ENCODE peak calls at places on chromosomes 2 and 18, in ten cellular contexts. B is stimulated activated CD4-positive, alpha-beta T cell treated with anti-CD3 and anti-CD28 coated beads, Interleukin-4, amount 100 ng/mL, for 4 hours; K is PC-3; N is stimulated activated CD8-positive, alpha-beta memory T cell treated with anti-CD3 and anti-CD28 coated beads, Interleukin-4, amount 100 ng/mL, for 1 hour; Z is dorsolateral prefrontal cortex; E is HTR-8/SVneo; A is endothelial cell of umbilical vein; J is GM03348; Y is left ventricle myocardium superior; V is lower lobe of right lung. C is an unnamed sample.

GRCh38 chr2:122955761-122956160 is 1069.3 kb upstream of the CNTNAP5 start:
- DNase-seq in A (no peak), Z (no peak), K (no peak), J (no peak), N (no peak), Y (no peak), V (no peak), E (no peak), B (no peak), C (no peak)

GRCh38 chr2:189161894-189162293 is 17.7 kb downstream of the COL5A2 start:
- DNase-seq in Z (no peak), J (no peak), A (no peak), E (no peak), B (no peak), K (no peak), V (no peak), N (no peak), Y (no peak), C (no peak)

GRCh38 chr2:241582806-241583205 is 24.3 kb downstream of the BOK start:
- DNase-seq in Z (no peak), N (no peak), J (no peak), A (no peak), E (no peak), Y (no peak), K (no peak), V (peak), B (no peak), C (no peak)

GRCh38 chr2:96106991-96107882 is 9.1 kb downstream of the ADRA2B start:
- DNase-seq in J (no peak), Z (peak), A (no peak), B (no peak), K (no peak), N (no peak), E (no peak), V (peak), Y (peak), C (no peak)

GRCh38 chr18:63590368-63590767 is 3.2 kb downstream of the SERPINB13 start:
- DNase-seq in V (peak), E (no peak), Y (no peak), A (no peak), B (no peak), K (no peak), J (peak), Z (no peak), N (no peak), C (no peak)

GRCh38 chr2:167438206-167438605 is 549.9 kb downstream of the XIRP2 start:
- DNase-seq in N (no peak), V (no peak), K (peak), B (no peak), J (no peak), Y (no peak), E (no peak), A (peak), Z (no peak), C (peak)

GRCh38 chr2:19086351-19086750 is 272.1 kb downstream of the OSR1 start:
- DNase-seq in K (no peak), Z (no peak), Y (no peak), B (no peak), A (no peak), N (no peak), J (no peak), V (no peak), E (no peak), C (no peak)

GRCh38 chr2:126645211-126645618 is 10.7 kb upstream of the GYPC start:
- DNase-seq in B (no peak), N (no peak), E (no peak), K (no peak), Z (no peak), Y (no peak), A (no peak), J (no peak), V (no peak), C (no peak)

GRCh38 chr18:43484710-43485109 is 207.4 kb upstream of the SYT4 start:
- DNase-seq in A (no peak), B (no peak), E (no peak), Z (no peak), V (no peak), J (no peak), Y (no peak), K (peak), N (no peak), C (no peak)

GRCh38 chr2:73112026-73112912 is 479 bp downstream of the RAB11FIP5 start:
- DNase-seq in B (peak), V (peak), A (peak), J (peak), Y (peak), E (peak), N (no peak), K (peak), Z (no peak), C (peak)

GRCh38 chr2:192357216-192357615 is 162.5 kb upstream of the TMEFF2 start:
- DNase-seq in J (no peak), E (no peak), B (no peak), N (no peak), Z (no peak), V (no peak), K (no peak), A (no peak), Y (no peak), C (no peak)